ENCODE peak calls at places on chromosome 3, in ten cellular contexts. G is colonic mucosa; H is right cardiac atrium; L is fibroblast of lung; M is adipocyte; N is HCT116; F is testis; I is CD4-positive, alpha-beta memory T cell; Q is T-helper 17 cell; V is SK-N-MC. C is an unnamed sample.

GRCh38 chr3:184417619-184418327 is 37.9 kb downstream of the CHRD start:
- DNase-seq in V (peak; percentile 14), H (peak; percentile 84), Q (peak; percentile 57), L (peak; percentile 43), G (peak; percentile 79), F (peak; percentile 77), N (peak; percentile 52), M (peak; percentile 75), I (peak; percentile 61), C (peak; percentile 81)

GRCh38 chr3:97821413-97821809 is 400 bp upstream of the CRYBG3 start:
- DNase-seq in L (peak; percentile 66), V (no peak), G (peak; percentile 61), F (peak; percentile 63), Q (peak; percentile 16), N (no peak), M (peak; percentile 72), I (no peak), H (peak; percentile 78), C (peak; percentile 75)

GRCh38 chr3:43423142-43423541 is 136.8 kb downstream of the SNRK start:
- DNase-seq in G (no peak), N (no peak), H (peak; percentile 65), V (no peak), Q (no peak), F (peak; percentile 41), M (no peak), I (no peak), L (peak; percentile 76), C (no peak)

GRCh38 chr3:184155644-184156521 is 706 bp downstream of the DVL3 start:
- DNase-seq in N (no peak), V (no peak), L (peak; percentile 42), I (peak; percentile 47), Q (no peak), F (peak; percentile 43), G (peak; percentile 50), M (peak; percentile 68), H (no peak), C (peak; percentile 68)

GRCh38 chr3:133040696-133041523 is 2.7 kb downstream of the TMEM108 start:
- DNase-seq in N (peak; percentile 51), G (peak; percentile 70), I (no peak), H (peak; percentile 78), Q (no peak), M (peak; percentile 86), F (peak; percentile 81), V (peak; percentile 28), L (peak; percentile 58), C (peak; percentile 62)

GRCh38 chr3:14170569-14171159 is 7.7 kb downstream of the XPC start:
- DNase-seq in G (no peak), N (no peak), Q (no peak), I (no peak), L (peak; percentile 84), M (peak; percentile 75), F (no peak), H (no peak), V (no peak), C (no peak)

GRCh38 chr3:32176989-32177701 is 61.3 kb upstream of the CMTM8 start:
- DNase-seq in Q (peak; percentile 57), F (peak; percentile 62), I (peak; percentile 74), H (no peak), N (peak; percentile 86), L (peak; percentile 46), M (peak; percentile 83), V (no peak), G (peak; percentile 73), C (no peak)

GRCh38 chr3:106560451-106560966 is 691.7 kb upstream of the CBLB start:
- DNase-seq in L (peak; percentile 87), N (no peak), H (no peak), F (no peak), V (no peak), M (peak; percentile 89), G (no peak), Q (no peak), I (no peak), C (no peak)

GRCh38 chr3:187839422-187839821 is 94.2 kb upstream of the BCL6 start:
- DNase-seq in F (no peak), Q (no peak), M (no peak), N (no peak), V (no peak), I (no peak), L (no peak), G (no peak), H (no peak), C (no peak)

GRCh38 chr3:111794701-111795100 is 64.4 kb upstream of the PHLDB2 start:
- DNase-seq in N (no peak), I (no peak), L (no peak), V (no peak), Q (no peak), F (no peak), G (no peak), M (peak; percentile 74), H (no peak), C (no peak)

GRCh38 chr3:30319713-30320112 is 286.7 kb upstream of the TGFBR2 start:
- DNase-seq in M (peak; percentile 66), V (no peak), N (peak; percentile 73), Q (no peak), H (peak; percentile 59), G (peak; percentile 48), L (peak; percentile 39), I (peak; percentile 45), F (peak; percentile 35), C (no peak)

GRCh38 chr3:96007650-96008195 is 806.7 kb upstream of the EPHA6 start:
- DNase-seq in Q (no peak), V (no peak), I (no peak), F (no peak), L (no peak), G (no peak), H (no peak), M (no peak), N (no peak), C (no peak)
- H3K9me3 ChIP-seq in Q (no peaks in the 10 kb centered on the region), V (no peaks in the 10 kb centered on the region), I (no peaks in the 10 kb centered on the region), F (no peaks in the 10 kb centered on the region), L (no peaks in the 10 kb centered on the region), G (no peaks in the 10 kb centered on the region), H (no peaks in the 10 kb centered on the region), M (no peaks in the 10 kb centered on the region), N (no peaks in the 10 kb centered on the region), C (no peaks in the 10 kb centered on the region)

DNA sequence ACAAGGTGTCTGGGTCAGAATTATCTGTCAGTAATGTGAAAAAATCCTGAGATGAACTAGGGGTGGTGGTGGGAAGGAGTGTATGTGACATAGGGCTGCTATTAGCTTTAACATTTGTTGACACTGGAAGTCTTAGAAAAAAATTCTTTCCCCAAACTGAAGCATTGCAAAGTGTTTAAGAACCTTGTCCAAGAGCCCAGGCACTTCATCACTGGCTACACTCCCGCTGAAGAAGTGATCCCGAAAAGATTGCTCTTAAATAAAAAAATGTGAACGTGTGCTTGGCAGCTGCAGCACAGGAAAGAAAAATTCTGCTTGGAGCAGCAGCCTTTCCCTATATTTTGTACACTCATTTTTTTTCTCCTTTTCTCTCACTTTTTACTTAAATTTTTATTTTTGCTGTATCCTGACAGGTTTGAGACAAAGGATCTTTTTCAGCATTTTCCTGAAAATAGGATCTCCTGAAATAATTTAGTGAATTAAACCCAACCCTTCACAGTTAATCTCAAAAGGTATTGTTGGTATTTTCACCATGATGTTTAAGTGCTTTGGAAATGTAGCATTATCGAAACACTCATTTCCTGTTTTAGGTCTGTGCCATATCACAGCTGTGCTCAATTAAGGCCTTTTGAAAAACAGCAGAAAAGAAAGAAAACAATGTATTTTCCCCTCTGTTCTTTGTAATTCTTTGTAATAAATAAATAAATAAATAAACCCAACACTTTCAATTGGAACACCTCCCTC is 477.6 kb downstream of the ZNF385D start:
- DNase-seq in M (peak; percentile 68), Q (no peak), G (no peak), N (no peak), H (no peak), F (no peak), V (no peak), L (peak; percentile 80), I (no peak), C (no peak)
- H3K9me3 ChIP-seq in M (no peaks in the 10 kb centered on the region), Q (no peaks in the 10 kb centered on the region), G (no peaks in the 10 kb centered on the region), N (no peaks in the 10 kb centered on the region), H (no peaks in the 10 kb centered on the region), F (no peaks in the 10 kb centered on the region), V (no peaks in the 10 kb centered on the region), L (no peaks in the 10 kb centered on the region), I (no peaks in the 10 kb centered on the region), C (no peaks in the 10 kb centered on the region)

GRCh38 chr3:44722103-44722401 is 7.4 kb upstream of the ZNF501 start:
- DNase-seq in F (no peak), L (no peak), V (no peak), I (no peak), N (no peak), M (no peak), Q (no peak), G (no peak), H (no peak), C (no peak)
- H3K9me3 ChIP-seq in F (peaks cover 7% of the 10 kb centered on the region), L (peaks cover 6% of the 10 kb centered on the region), V (no peaks in the 10 kb centered on the region), I (peaks cover 56% of the 10 kb centered on the region), N (peaks cover 53% of the 10 kb centered on the region), M (peaks cover 99% of the 10 kb centered on the region), Q (peaks cover 51% of the 10 kb centered on the region), G (peaks cover 9% of the 10 kb centered on the region), H (peaks cover 26% of the 10 kb centered on the region), C (peaks cover 100% of the 10 kb centered on the region)

GRCh38 chr3:44729384-44729910 is at the start of gene ZNF501:
- DNase-seq in H (peak; percentile 98), Q (peak; percentile 72), V (no peak), G (peak; percentile 98), M (peak; percentile 89), F (peak; percentile 98), N (no peak), L (peak; percentile 93), I (peak; percentile 79), C (peak; percentile 97)
- H3K9me3 ChIP-seq in H (peaks cover 9% of the 10 kb centered on the region), Q (peaks cover 29% of the 10 kb centered on the region), V (no peaks in the 10 kb centered on the region), G (peaks cover 10% of the 10 kb centered on the region), M (peaks cover 98% of the 10 kb centered on the region), F (no peaks in the 10 kb centered on the region), N (peaks cover 41% of the 10 kb centered on the region), L (peaks cover 1% of the 10 kb centered on the region), I (peaks cover 17% of the 10 kb centered on the region), C (peaks cover 76% of the 10 kb centered on the region)

C was measured in lower lobe of right lung.